ENCODE peak calls at places on chromosomes 5 and 9, in four cellular contexts. U is K562, F is GM12878, V is HepG2. T is an unnamed sample.

GRCh38 chr5:28301676-28302075 is 1263.3 kb upstream of the CDH9 start:
- DNase-seq in U (peak), F (no peak), V (no peak), T (no peak)

GRCh38 chr5:61916621-61917620 is 389.1 kb upstream of the KIF2A start:
- DNase-seq in U (peak), F (no peak), V (no peak), T (no peak)

GRCh38 chr5:139709587-139710369 is 61.6 kb downstream of the CXXC5 start:
- DNase-seq in U (peak), F (no peak), V (no peak), T (no peak)

GRCh38 chr9:98781588-98782383 is 14.6 kb downstream of the ANKS6 start:
- DNase-seq in U (peak), F (no peak), V (peak), T (no peak)

GRCh38 chr5:10111575-10111974 is 138.1 kb downstream of the ATPSCKMT start:
- DNase-seq in U (peak), F (no peak), V (peak), T (peak)

GRCh38 chr5:73938938-73939320 is 312.9 kb downstream of the ARHGEF28 start:
- DNase-seq in U (no peak), F (no peak), V (no peak), T (no peak)

GRCh38 chr5:41410307-41410706 is 100.1 kb downstream of the PLCXD3 start:
- DNase-seq in U (no peak), F (no peak), V (no peak), T (no peak)

GRCh38 chr5:148290271-148291195 is 21.7 kb upstream of the SPINK7 start:
- DNase-seq in U (peak), F (no peak), V (peak), T (peak)

GRCh38 chr9:102550266-102550665 is 444.9 kb upstream of the CYLC2 start:
- DNase-seq in U (no peak), F (no peak), V (no peak), T (no peak)

GRCh38 chr5:143033535-143034260 is 263.5 kb downstream of the ARHGAP26 start:
- DNase-seq in U (no peak), F (no peak), V (no peak), T (no peak)

GRCh38 chr9:135076143-135076875 is 11.2 kb upstream of the OLFM1 start:
- DNase-seq in U (no peak), F (no peak), V (no peak), T (no peak)

GRCh38 chr9:135076876-135077430 is 10.5 kb upstream of the OLFM1 start:
- DNase-seq in U (no peak), F (no peak), V (no peak), T (no peak)

GRCh38 chr9:135078361-135078821 is 9.1 kb upstream of the OLFM1 start:
- DNase-seq in U (no peak), F (no peak), V (no peak), T (no peak)

GRCh38 chr9:135079018-135079417 is 8.4 kb upstream of the OLFM1 start:
- DNase-seq in U (no peak), F (no peak), V (no peak), T (no peak)

DNA sequence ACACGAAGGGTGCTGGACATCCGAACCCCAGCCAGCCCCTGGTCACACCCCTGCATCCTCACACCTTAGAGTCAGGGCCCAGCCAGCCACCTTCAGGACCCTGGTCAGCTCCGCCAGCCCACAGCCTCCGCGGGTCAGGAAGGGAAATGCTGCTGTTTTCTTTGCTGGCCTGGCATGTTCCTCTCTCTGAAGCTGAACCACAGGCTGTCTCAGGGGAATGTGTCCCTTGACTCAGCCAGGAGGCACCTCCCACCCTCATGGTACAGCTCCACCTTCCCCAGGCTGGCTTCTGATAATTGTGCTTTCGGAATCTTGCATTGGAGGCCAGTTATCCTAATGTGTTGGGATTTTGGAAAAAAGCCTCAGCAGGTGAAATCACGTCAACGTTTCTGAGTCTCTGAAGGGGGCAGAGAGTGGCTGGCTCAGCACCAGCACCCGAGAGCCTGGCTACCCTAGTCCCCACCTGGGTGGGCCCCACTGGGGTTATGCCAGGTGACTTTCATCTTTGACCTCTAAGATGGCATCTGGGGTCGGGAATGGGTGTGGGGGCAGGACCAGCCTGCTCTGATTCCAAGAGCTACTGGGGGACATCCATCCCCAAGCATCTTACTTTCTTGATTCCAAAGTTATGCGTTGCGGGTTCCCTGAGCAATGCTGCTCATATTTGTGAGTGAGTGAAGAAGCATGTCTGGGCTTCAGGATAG is 9.8 kb upstream of the OLFM1 start:
- DNase-seq in U (peak), F (no peak), V (no peak), T (peak)
- TF ChIP-seq FOXK2 in U (no peak), F (no peak), V (no peak), T (no peak)

GRCh38 chr5:39466804-39467203 is 42.0 kb upstream of the DAB2 start:
- DNase-seq in U (no peak), F (no peak), V (no peak), T (no peak)

GRCh38 chr5:39473156-39473779 is 48.5 kb upstream of the DAB2 start:
- DNase-seq in U (no peak), F (no peak), V (no peak), T (no peak)

GRCh38 chr5:39469173-39469572 is 44.4 kb upstream of the DAB2 start:
- DNase-seq in U (no peak), F (no peak), V (no peak), T (no peak)

GRCh38 chr5:39465843-39466242 is 41.1 kb upstream of the DAB2 start:
- DNase-seq in U (no peak), F (no peak), V (no peak), T (no peak)

DNA sequence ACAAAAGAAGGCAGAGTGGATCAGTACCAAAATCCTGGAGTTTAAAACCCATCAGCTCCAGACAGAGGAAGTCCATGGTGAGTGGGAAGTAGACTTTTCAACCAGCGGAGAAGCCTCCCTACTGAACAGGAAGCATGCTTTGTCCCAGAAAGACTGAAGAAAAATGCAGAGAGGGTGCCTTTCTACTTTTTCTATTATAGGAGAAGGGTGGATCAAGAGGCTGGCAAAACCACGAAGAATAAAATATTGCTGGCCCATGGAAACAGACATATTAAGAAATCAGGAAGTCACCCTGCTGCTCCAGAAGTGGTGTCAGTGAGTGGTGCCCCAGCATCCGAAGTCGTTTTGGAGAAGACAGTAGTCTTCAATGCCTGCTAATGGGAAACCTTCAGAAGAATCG is 45.2 kb upstream of the DAB2 start:
- DNase-seq in U (no peak), F (no peak), V (no peak), T (no peak)
- TF ChIP-seq FOXK2 in U (no peak), F (no peak), V (no peak), T (no peak)

GRCh38 chr9:22210936-22211335 is 201.8 kb upstream of the CDKN2B start:
- DNase-seq in U (no peak), F (no peak), V (no peak), T (no peak)

GRCh38 chr9:22214021-22214420 is 204.9 kb upstream of the CDKN2B start:
- DNase-seq in U (no peak), F (no peak), V (no peak), T (no peak)

GRCh38 chr9:22208846-22209585 is 199.9 kb upstream of the CDKN2B start:
- DNase-seq in U (no peak), F (no peak), V (no peak), T (no peak)

GRCh38 chr9:22210262-22210661 is 201.2 kb upstream of the CDKN2B start:
- DNase-seq in U (no peak), F (no peak), V (no peak), T (no peak)

DNA sequence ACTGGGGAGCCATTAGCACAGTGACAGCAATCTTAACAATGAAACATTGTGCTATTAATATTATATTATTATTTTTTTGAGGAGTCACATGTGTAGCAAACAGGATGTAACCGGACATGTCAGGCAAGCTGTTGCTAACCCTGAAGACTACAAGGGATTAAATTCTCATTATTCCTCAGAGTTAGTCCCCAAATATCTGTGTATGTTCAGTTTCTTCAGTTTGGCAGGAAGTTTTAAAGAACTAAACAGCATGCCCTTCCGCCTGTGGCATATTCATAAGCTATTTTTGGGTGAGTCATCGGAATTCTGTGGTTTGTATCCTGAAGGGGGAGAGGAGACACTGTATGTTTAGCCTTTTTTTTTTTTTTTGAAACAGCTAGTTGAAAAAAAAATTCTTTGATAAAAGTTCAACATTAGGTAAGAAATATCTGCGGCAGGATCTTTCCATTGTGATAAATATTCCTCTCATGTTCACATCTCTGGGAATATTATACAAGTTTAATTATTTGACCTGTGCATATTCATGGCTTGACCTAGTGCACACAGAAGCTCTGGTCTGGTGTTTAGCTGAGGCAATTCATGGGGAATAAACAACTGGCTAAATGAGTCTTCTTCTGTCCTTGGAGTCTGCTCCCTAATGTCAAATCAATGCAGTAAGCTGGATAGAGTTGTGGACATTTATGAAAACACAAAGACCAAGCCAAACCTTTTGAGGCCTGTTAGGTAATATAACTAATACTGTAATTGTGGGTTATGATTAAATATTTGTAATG is 202.7 kb upstream of the CDKN2B start:
- DNase-seq in U (no peak), F (no peak), V (peak), T (no peak)
- TF ChIP-seq FOXK2 in U (no peak), F (no peak), V (no peak), T (no peak)

GRCh38 chr9:70045452-70045851 is 1.8 kb downstream of the MAMDC2 start:
- DNase-seq in U (no peak), F (no peak), V (no peak), T (no peak)

GRCh38 chr9:70043689-70044449 is at the start of gene MAMDC2:
- DNase-seq in U (no peak), F (no peak), V (no peak), T (no peak)

GRCh38 chr9:70046274-70047070 is 2.8 kb downstream of the MAMDC2 start:
- DNase-seq in U (no peak), F (no peak), V (no peak), T (no peak)

GRCh38 chr9:70043285-70043684 is 363 bp upstream of the MAMDC2 start:
- DNase-seq in U (no peak), F (no peak), V (no peak), T (no peak)

GRCh38 chr9:70044450-70045307 is 1.0 kb downstream of the MAMDC2 start:
- DNase-seq in U (peak), F (no peak), V (no peak), T (no peak)
- TF ChIP-seq FOXK2 in U (no peak), F (no peak), V (no peak), T (no peak)

GRCh38 chr5:40317023-40317422 is 362.7 kb upstream of the PTGER4 start:
- DNase-seq in U (no peak), F (no peak), V (no peak), T (no peak)
- TF ChIP-seq FOXK2 in U (no peak), F (no peak), V (no peak), T (no peak)

GRCh38 chr5:68074048-68074632 is 141.4 kb upstream of the PIK3R1 start:
- DNase-seq in U (no peak), F (no peak), V (no peak), T (no peak)
- TF ChIP-seq FOXK2 in U (no peak), F (no peak), V (no peak), T (no peak)

T was measured in HEK293T.